ENCODE peak calls at places on chromosomes 4 and X, in seven cellular contexts. L is ascending aorta, W is bronchial epithelial cell, F is transverse colon, H is keratinocyte, Z is AG04449, U is AG09309. V is an unnamed sample.

GRCh38 chr4:1092983-1093361 is 20.4 kb downstream of the RNF212 start:
- DNase-seq in Z (no peak), H (no peak), W (no peak), U (no peak), L (no peak), F (no peak), V (no peak)

GRCh38 chrX:2631743-2632532 is 59.2 kb upstream of the CD99 start:
- DNase-seq in H (no peak), U (no peak), Z (no peak), F (no peak), W (no peak), L (no peak), V (no peak)

GRCh38 chr4:141241986-141242385 is 21.3 kb downstream of the ZNF330 start:
- DNase-seq in W (no peak), U (no peak), F (no peak), Z (no peak), H (no peak), L (no peak), V (no peak)

GRCh38 chr4:38488891-38489861 is 174.8 kb upstream of the KLF3 start:
- DNase-seq in Z (no peak), W (no peak), L (no peak), H (no peak), U (no peak), F (no peak), V (no peak)

GRCh38 chr4:179709961-179710624 is 2267.9 kb upstream of the AGA start:
- DNase-seq in W (no peak), L (no peak), Z (no peak), U (no peak), H (no peak), F (no peak), V (no peak)

GRCh38 chr4:82984459-82984858 is 26.2 kb downstream of the LIN54 start:
- DNase-seq in F (no peak), W (peak; percentile 26), H (no peak), U (peak; percentile 8), Z (no peak), L (no peak), V (no peak)

GRCh38 chr4:75658881-75659280 is 14.3 kb downstream of the G3BP2 start:
- DNase-seq in F (no peak), H (no peak), L (no peak), U (no peak), Z (no peak), W (peak; percentile 77), V (no peak)

GRCh38 chr4:81632581-81633247 is 161.0 kb upstream of the RASGEF1B start:
- DNase-seq in F (no peak), H (peak; percentile 82), Z (no peak), L (no peak), U (no peak), W (peak; percentile 98), V (no peak)

GRCh38 chrX:152946681-152947080 is 47.2 kb downstream of the PNMA5 start:
- DNase-seq in F (no peak), H (no peak), W (no peak), L (no peak), U (no peak), Z (no peak), V (no peak)

GRCh38 chrX:152945021-152945979 is 47.4 kb downstream of the ZNF185 start:
- DNase-seq in Z (no peak), L (no peak), F (no peak), W (no peak), H (no peak), U (no peak), V (no peak)

GRCh38 chrX:152943826-152944225 is 46.0 kb downstream of the ZNF185 start:
- DNase-seq in L (no peak), U (no peak), F (no peak), Z (no peak), W (no peak), H (no peak), V (no peak)

DNA sequence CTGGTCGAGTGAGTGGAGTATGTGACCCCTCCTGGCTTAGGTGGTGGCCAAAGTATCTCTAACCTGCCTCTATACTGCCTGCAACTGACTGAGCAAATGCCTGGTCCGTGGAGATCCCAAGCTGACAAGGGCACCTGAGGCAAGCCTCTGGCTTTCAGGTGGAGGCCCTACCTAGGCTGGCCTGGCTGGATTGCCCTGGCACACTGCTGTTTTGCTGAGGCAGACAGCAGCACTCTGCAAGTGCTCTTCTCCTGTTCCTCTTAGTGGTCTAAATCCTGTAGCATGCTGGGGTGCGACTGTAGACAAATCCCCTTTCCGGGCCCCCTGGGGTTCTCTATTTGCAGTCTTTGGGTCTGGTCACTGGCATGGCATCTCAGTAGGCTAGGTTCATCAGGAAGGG is 44.8 kb downstream of the PNMA5 start:
- DNase-seq in W (no peak), F (no peak), L (no peak), H (no peak), U (no peak), Z (no peak), V (no peak)
- H3K4me3 ChIP-seq in W (no peak overlapping the region), F (no peak overlapping the region), L (no peak overlapping the region), H (no peak overlapping the region), U (no peak overlapping the region), Z (no peak overlapping the region), V (no peak overlapping the region)

GRCh38 chrX:131264665-131265064 is 24.4 kb downstream of the IGSF1 start:
- DNase-seq in L (no peak), H (no peak), U (no peak), W (no peak), Z (no peak), F (no peak), V (no peak)

GRCh38 chrX:131262200-131262599 is 26.9 kb downstream of the IGSF1 start:
- DNase-seq in H (no peak), F (no peak), W (no peak), Z (no peak), U (no peak), L (no peak), V (no peak)

GRCh38 chrX:131264053-131264452 is 25.1 kb downstream of the IGSF1 start:
- DNase-seq in F (no peak), H (no peak), Z (no peak), L (no peak), W (no peak), U (no peak), V (no peak)

DNA sequence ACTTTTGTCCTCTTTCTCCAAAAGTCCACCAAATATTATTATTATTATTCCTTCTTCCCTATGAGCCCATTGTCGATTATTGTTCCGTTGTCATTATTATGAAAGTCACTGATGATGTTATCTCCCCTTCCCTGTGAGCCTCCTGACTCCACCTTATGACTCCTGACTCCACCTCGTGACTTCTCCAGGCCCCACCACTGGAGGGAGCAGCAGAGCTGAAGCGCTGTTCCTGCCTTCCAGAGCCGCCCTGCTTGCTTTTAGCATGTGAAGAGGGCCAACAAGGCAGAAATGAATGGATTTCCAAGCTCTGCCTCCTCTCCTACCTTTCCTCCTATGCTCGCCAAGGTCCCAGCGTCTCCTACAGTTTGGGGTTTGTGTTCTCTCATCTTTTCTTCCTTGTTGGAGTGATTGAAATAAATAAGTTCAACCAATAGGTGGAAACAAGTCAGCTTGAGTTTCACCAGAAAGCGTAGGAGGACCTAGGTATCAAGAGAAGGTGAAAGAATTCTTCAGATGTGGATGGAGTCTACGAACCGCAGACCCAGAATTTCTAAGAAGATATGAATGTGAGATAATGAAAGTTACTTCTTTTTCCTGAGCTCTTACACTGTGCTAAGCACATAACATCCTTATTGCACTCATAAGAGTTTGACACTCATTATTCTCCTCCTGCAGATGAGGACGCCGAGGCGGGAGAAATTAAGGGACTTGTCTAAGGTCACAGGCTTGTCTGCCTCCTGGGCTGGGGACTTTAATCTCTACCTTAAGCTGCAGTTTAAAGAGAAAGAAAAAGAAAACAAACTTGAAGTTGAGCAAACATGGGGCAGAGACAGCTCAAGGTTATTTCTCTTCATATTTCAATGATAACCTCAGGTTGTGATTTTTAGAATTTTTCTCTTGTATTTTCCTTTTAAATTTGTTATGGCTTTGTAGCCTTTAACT is 26.1 kb downstream of the IGSF1 start:
- DNase-seq in W (peak; percentile 0), H (no peak), Z (no peak), F (peak; percentile 15), U (no peak), L (no peak), V (peak; percentile 5)
- TF ChIP-seq CTCF in W (peak; percentile 2), H (peak; percentile 41), Z (no peak), F (peak; percentile 13), U (peak; percentile 27), L (no peak), V (peak; percentile 21)

DNA sequence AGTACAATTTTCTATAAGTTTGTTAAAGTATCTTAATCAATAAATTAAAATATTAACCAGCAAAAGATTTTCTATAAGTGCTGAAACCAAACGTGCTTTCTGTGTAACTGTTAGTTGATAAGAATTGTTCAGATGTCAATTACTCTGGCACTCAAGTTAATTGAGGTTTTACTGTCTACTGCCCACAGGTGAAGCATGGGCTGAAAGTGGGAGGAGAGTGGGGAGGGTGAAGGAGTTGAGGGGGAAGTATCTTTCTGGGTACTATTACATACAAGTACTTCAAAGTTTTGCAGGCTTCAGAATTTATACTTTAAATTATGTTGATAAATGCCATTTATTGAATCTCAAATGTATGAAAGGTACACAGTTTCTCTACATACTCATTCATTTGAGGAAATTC is 19.1 kb upstream of the CXCL3 start:
- DNase-seq in H (no peak), Z (no peak), U (no peak), L (no peak), W (no peak), F (no peak), V (no peak)
- H3K4me3 ChIP-seq in H (no peak overlapping the region), Z (no peak overlapping the region), U (no peak overlapping the region), L (no peak overlapping the region), W (no peak overlapping the region), F (no peak overlapping the region), V (no peak overlapping the region)

GRCh38 chr4:112823141-112823540 is 186.2 kb downstream of the LARP7 start:
- DNase-seq in F (no peak), H (no peak), Z (no peak), U (no peak), L (no peak), W (no peak), V (no peak)

GRCh38 chr4:112819729-112820128 is 182.8 kb downstream of the LARP7 start:
- DNase-seq in W (no peak), U (no peak), H (no peak), F (no peak), L (no peak), Z (no peak), V (no peak)

GRCh38 chr4:112823631-112824030 is 186.7 kb downstream of the LARP7 start:
- DNase-seq in U (no peak), W (no peak), F (no peak), L (no peak), H (no peak), Z (no peak), V (no peak)

GRCh38 chr4:112813790-112814189 is 176.8 kb downstream of the LARP7 start:
- DNase-seq in U (peak; percentile 23), Z (peak; percentile 10), H (no peak), F (no peak), L (no peak), W (peak; percentile 24), V (peak; percentile 61)

DNA sequence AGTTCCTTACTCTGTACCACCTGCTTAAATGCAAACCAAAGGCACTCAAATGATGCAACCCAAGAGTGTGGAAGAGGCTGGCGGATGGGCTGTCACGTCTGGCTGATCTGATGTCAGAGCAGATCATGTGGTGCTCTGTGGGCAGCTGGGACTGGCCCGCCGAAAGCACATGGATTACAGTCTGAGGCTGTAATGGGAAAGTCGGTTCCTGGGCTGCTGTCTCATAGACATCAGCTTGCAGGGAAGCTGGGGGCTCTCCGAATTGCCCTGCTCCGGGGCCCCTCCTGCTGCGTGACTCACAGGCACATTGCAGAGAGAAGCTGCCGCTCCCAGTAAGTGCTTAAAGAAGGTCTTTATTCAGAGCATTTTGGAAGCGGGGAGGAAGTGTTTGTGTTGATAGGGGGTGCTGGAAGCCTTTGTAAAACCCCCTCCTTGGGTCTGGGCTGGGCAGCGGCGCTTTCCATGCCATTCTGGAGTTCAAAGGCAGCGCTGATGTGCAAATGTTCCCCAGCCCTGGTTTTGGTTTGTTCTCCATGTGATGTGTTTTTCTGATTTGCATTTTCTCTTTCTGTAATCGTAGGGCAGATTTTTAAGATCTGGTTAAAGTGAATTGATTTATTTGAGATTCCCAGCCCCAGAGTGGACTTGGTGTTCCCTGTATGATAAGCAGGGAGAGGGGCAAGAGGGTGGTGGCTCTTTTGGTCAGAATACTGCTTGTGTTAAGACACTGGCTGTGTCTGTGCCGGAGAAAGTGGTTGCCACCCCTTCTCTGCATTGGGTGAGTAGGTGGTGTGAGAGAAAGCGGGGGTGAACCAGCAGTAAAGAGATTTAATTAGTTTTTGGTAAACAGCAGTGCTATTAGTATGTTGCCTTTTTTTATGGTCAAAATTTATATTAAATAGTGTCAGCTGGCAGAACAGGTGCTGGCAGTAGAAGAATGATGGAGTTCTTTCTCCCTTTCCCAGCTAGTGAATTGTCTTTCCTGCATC is 181.3 kb downstream of the LARP7 start:
- DNase-seq in W (peak; percentile 66), L (peak; percentile 40), H (no peak), Z (peak; percentile 64), F (peak; percentile 27), U (peak; percentile 75), V (peak; percentile 86)
- TF ChIP-seq CTCF in W (no peak), L (no peak), H (no peak), Z (no peak), F (no peak), U (no peak), V (no peak)